ENCODE peak calls at places on chromosomes 11 and 22, in five cellular contexts. C, Q, O, T and N are unnamed samples.

GRCh38 chr11:126352934-126353801 is 2.3 kb upstream of the ST3GAL4 start:
- DNase-seq in C (no peak), Q (peak; percentile 47), O (peak; percentile 57), T (peak; percentile 86), N (peak; percentile 87)

GRCh38 chr11:35412285-35412684 is 7.1 kb downstream of the SLC1A2 start:
- DNase-seq in C (no peak), Q (peak; percentile 67), O (peak; percentile 33), T (peak; percentile 26), N (no peak)

GRCh38 chr11:102202972-102203371 is 92.7 kb downstream of the YAP1 start:
- DNase-seq in C (no peak), Q (no peak), O (no peak), T (no peak), N (no peak)

GRCh38 chr11:36564376-36565032 is 3.3 kb upstream of the RAG1 start:
- DNase-seq in C (peak; percentile 43), Q (peak; percentile 94), O (peak; percentile 74), T (peak; percentile 62), N (no peak)

GRCh38 chr11:45048870-45049825 is 97.3 kb upstream of the PRDM11 start:
- DNase-seq in C (peak; percentile 55), Q (no peak), O (peak; percentile 74), T (peak; percentile 34), N (no peak)

GRCh38 chr11:110850846-110851245 is 138.6 kb upstream of the ARHGAP20 start:
- DNase-seq in C (no peak), Q (no peak), O (peak; percentile 55), T (no peak), N (no peak)

GRCh38 chr11:13286247-13286821 is 8.7 kb downstream of the BMAL1 start:
- DNase-seq in C (no peak), Q (no peak), O (no peak), T (no peak), N (no peak)

GRCh38 chr11:65615950-65616574 is 486 bp downstream of the PCNX3 start:
- DNase-seq in C (no peak), Q (peak; percentile 58), O (no peak), T (no peak), N (no peak)

GRCh38 chr22:19554834-19555404 is 30.7 kb upstream of the CLDN5 start:
- DNase-seq in C (no peak), Q (peak; percentile 34), O (peak; percentile 25), T (peak; percentile 14), N (peak; percentile 12)

GRCh38 chr11:86747801-86748200 is 52.5 kb upstream of the PRSS23 start:
- DNase-seq in C (no peak), Q (no peak), O (no peak), T (no peak), N (no peak)

GRCh38 chr11:64121637-64122410 is 44.1 kb downstream of the MACROD1 start:
- DNase-seq in C (no peak), Q (no peak), O (peak; percentile 42), T (peak; percentile 60), N (no peak)

GRCh38 chr11:115141221-115141620 is 363.0 kb downstream of the CADM1 start:
- DNase-seq in C (no peak), Q (no peak), O (no peak), T (no peak), N (no peak)

GRCh38 chr11:115141715-115142114 is 362.5 kb downstream of the CADM1 start:
- DNase-seq in C (no peak), Q (no peak), O (no peak), T (no peak), N (no peak)

GRCh38 chr11:115145316-115145715 is 358.9 kb downstream of the CADM1 start:
- DNase-seq in C (no peak), Q (no peak), O (no peak), T (no peak), N (no peak)

GRCh38 chr11:115146425-115146824 is 357.8 kb downstream of the CADM1 start:
- DNase-seq in C (no peak), Q (no peak), O (no peak), T (no peak), N (no peak)

DNA sequence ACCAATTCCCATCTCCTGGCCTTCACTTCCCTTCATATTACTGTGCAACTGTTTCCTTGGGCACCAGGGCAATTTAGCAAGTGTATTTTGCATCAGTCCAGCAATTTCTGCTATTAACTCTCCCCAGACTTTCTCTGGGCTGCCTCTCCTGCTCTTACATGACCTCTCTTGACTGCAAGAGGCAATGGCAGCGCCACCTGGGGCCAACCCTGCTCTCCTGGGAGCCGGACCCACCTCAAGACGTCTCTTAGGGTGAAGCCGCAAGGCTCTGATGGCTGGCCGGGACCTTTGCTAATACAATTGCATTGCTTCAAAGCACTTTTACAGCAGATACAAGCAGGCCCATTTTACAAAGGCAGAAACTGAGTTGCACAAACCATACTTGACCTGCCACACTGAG is 360.2 kb downstream of the CADM1 start:
- DNase-seq in C (no peak), Q (no peak), O (no peak), T (no peak), N (no peak)
- TF ChIP-seq CTCF in C (no peak), Q (no peak), O (no peak), T (no peak), N (no peak)

DNA sequence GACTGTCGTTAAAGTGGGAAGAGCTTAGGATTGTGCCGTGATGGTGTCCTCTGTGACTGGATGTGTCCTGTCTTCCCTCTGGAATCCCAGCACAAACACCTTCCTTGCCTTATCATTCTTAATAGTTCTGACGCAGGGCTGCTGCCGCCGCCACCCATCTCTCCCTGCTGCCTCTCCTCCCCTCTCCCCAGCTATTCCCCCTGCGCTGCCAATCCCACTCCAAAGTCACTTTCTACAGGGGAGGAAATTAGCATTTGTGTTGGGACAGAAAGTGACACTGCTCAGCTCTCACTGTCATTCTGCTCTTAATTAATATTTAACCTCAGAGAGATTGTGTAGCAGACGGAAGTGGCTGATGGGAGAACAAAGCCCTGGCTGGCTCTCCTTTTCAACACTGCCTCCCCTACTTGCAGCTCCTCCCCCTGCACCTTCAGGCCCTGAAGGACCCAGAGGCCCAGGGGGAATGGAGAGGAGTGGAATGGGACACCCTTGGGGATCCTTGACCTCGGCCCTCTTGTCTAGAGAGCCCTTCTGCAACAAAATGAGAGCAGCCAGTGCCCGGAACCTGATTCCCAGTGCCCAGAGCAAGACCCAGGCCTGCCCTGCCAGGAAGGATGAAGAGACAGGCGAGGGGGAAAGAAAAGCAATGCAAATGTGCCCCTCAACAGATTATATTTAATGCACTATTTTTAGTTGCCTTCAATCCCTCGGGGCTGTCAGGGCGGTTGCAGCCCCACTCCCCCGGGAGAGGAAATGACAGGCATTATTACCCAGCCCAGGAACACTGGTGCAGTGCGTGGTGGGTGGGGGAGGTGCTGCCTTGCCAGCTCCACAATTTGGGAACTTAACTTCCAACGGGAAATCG is 14.7 kb upstream of the NRGN start:
- DNase-seq in C (no peak), Q (peak; percentile 95), O (no peak), T (no peak), N (no peak)
- H3K4me3 ChIP-seq in C (no peak overlapping the region), Q (peak overlapping the region; percentile 28), O (peak overlapping the region; percentile 13), T (no peak overlapping the region), N (no peak overlapping the region)

GRCh38 chr22:31243339-31244043 is 31.4 kb downstream of the LIMK2 start:
- DNase-seq in C (no peak), Q (no peak), O (peak; percentile 50), T (no peak), N (peak; percentile 89)
- TF ChIP-seq CTCF in C (no peak), Q (no peak), O (no peak), T (no peak), N (no peak)

DNA sequence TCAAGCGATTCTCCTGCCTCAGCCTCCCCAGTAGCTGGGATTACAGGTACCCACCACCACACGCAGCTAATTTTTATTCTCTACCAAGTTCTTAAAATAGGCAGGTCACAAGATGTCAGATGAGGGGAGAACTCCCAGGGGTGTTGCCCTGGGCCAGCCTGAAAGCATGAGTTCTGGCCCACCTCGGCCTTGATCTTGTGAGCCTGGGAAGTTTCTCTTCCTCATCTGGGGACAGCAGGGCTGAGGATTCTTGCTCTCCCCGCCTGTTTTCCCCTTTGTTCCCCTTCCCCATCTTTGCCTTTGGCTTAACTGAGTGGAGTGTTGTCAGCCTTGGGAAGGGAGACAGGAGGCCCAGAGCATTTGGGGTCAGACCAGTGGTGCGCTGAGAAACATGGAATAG is 3.5 kb downstream of the PDXP start:
- DNase-seq in C (no peak), Q (no peak), O (no peak), T (no peak), N (no peak)
- H3K4me3 ChIP-seq in C (no peak overlapping the region), Q (no peak overlapping the region), O (no peak overlapping the region), T (no peak overlapping the region), N (no peak overlapping the region)

DNA sequence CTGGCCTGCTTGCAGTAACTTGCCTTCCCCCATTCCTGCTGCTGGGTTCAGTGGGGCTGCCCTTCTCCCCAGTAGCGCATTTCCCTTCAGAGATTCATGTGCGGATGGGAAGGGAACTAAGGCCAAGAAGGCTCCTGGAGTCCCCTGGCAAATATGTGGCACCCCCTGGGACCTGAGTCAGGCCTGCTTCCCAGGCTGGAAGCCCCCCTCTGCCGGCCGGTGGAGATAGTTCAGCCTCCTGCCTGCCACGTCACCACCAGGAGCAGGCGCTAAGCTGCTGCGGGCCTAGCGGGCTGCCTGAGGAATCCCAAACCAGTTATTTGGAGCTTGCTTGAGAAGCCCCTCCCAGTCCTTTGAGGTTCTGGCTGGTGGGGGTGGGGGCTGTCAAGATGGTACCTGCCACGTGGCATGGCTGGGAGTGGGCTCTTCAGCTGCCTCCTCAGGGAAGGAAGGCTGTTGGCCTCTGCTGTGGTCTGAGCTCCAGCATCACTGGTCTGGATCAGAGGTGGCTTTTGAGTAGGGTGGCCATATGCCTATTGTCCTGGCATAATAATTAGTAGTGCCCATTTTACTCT is 2.0 kb downstream of the SERPINH1 start:
- DNase-seq in C (peak; percentile 66), Q (peak; percentile 95), O (peak; percentile 84), T (peak; percentile 97), N (no peak)
- TF ChIP-seq CTCF in C (peak; percentile 72), Q (peak; percentile 73), O (peak; percentile 63), T (peak; percentile 73), N (peak; percentile 67)

GRCh38 chr22:42648017-42648367 is 1.2 kb downstream of the CYB5R3 start:
- DNase-seq in C (no peak), Q (no peak), O (no peak), T (no peak), N (no peak)
- H3K4me3 ChIP-seq in C (peak overlapping the region; percentile 99), Q (peak overlapping the region; percentile 99), O (peak overlapping the region; percentile 83), T (peak overlapping the region; percentile 91), N (peak overlapping the region; percentile 87)

GRCh38 chr11:121134758-121135312 is 33.8 kb downstream of the TECTA start:
- DNase-seq in C (no peak), Q (no peak), O (no peak), T (no peak), N (no peak)
- TF ChIP-seq CTCF in C (no peak), Q (no peak), O (no peak), T (no peak), N (no peak)

DNA sequence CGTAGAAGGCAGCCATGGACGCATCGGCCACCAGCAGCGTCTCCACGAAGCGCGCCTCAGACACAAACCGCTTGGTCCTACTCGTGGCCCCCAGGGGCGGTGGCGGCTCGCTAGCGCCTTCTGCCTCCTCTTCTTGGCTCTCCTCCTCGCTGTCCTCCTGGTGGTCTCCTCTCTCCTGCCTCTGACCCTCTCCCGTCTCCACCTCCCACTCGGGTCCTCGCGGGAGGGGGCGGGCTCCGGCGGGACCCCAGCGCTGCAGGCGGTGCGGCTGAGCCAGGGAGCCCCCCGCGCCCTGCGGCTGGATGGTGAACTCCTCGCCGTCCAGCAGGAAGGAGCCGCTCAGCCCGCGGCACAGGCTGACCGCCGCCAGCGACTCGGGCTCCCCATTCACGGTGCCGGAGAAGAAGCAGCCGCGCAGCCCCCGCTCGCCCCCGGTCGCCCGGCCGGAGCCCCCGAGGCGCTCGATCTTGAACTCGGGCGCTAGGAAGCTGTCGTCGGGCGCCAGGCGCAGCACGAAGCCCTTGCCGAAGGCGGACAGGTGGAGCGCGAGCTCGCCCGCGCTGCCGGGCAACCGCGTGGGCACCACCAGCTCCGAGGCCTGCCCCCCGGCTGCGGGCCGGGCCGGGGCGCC is 713 bp downstream of the ADAMTS8 start:
- DNase-seq in C (no peak), Q (no peak), O (no peak), T (no peak), N (no peak)
- H3K4me3 ChIP-seq in C (peak overlapping the region; percentile 52), Q (peak overlapping the region; percentile 35), O (no peak overlapping the region), T (no peak overlapping the region), N (no peak overlapping the region)